ENCODE peak calls at places on chromosomes 11 and 22, in eight cellular contexts. B, Z, T, O, K, M, G and D are unnamed samples.

GRCh38 chr11:61691378-61692156 is 11.4 kb downstream of the DAGLA start:
- DNase-seq in B (no peak), Z (no peak), T (no peak), O (no peak), K (no peak), M (no peak), G (no peak), D (no peak)

GRCh38 chr11:121453589-121454299 is 977 bp upstream of the SORL1-AS1 start:
- DNase-seq in B (no peak), Z (no peak), T (no peak), O (no peak), K (no peak), M (peak), G (no peak), D (no peak)

GRCh38 chr11:59562292-59562691 is 51.0 kb downstream of the OR4D9 start:
- DNase-seq in B (no peak), Z (no peak), T (no peak), O (no peak), K (no peak), M (no peak), G (no peak), D (no peak)

GRCh38 chr11:10326080-10326964 is 21.4 kb downstream of the ADM start:
- DNase-seq in B (no peak), Z (no peak), T (no peak), O (peak), K (no peak), M (peak), G (peak), D (no peak)

GRCh38 chr22:46471901-46472721 is 65.3 kb downstream of the CELSR1 start:
- DNase-seq in B (no peak), Z (peak), T (no peak), O (no peak), K (no peak), M (no peak), G (peak), D (no peak)

GRCh38 chr11:69094111-69094914 is 45.6 kb downstream of the TPCN2 start:
- DNase-seq in B (no peak), Z (no peak), T (no peak), O (no peak), K (peak), M (no peak), G (no peak), D (no peak)

GRCh38 chr11:68297052-68297378 is 15.4 kb upstream of the LRP5 start:
- DNase-seq in B (no peak), Z (no peak), T (no peak), O (no peak), K (no peak), M (no peak), G (no peak), D (no peak)

GRCh38 chr11:34344410-34345011 is 13.3 kb downstream of the ABTB2 start:
- DNase-seq in B (no peak), Z (peak), T (no peak), O (no peak), K (no peak), M (no peak), G (no peak), D (no peak)

GRCh38 chr11:12179019-12179418 is 68.6 kb downstream of the MICAL2 start:
- DNase-seq in B (no peak), Z (no peak), T (no peak), O (no peak), K (no peak), M (no peak), G (no peak), D (no peak)
- TF ChIP-seq MAX in B (no peak), Z (peak), T (no peak), O (no peak), K (no peak), M (no peak), G (no peak), D (no peak)

GRCh38 chr11:81255905-81256304 is 1477.8 kb downstream of the FAM181B start:
- DNase-seq in B (no peak), Z (no peak), T (no peak), O (no peak), K (no peak), M (no peak), G (no peak), D (no peak)

GRCh38 chr11:81253226-81253625 is 1480.4 kb downstream of the FAM181B start:
- DNase-seq in B (no peak), Z (no peak), T (no peak), O (no peak), K (no peak), M (no peak), G (no peak), D (no peak)
- TF ChIP-seq MAX in B (no peak), Z (no peak), T (no peak), O (no peak), K (no peak), M (no peak), G (no peak), D (no peak)

GRCh38 chr11:15114501-15115475 is at the start of gene INSC:
- DNase-seq in B (peak), Z (no peak), T (no peak), O (no peak), K (peak), M (no peak), G (no peak), D (no peak)
- TF ChIP-seq MAX in B (no peak), Z (no peak), T (no peak), O (no peak), K (no peak), M (no peak), G (no peak), D (no peak)

GRCh38 chr11:122563761-122564160 is 91.8 kb upstream of the UBASH3B start:
- DNase-seq in B (no peak), Z (no peak), T (no peak), O (no peak), K (no peak), M (no peak), G (no peak), D (no peak)
- TF ChIP-seq MAX in B (no peak), Z (no peak), T (no peak), O (no peak), K (no peak), M (no peak), G (no peak), D (no peak)

GRCh38 chr11:102437026-102437425 is 15.5 kb downstream of the TMEM123 start:
- DNase-seq in B (no peak), Z (no peak), T (no peak), O (no peak), K (no peak), M (no peak), G (no peak), D (no peak)

GRCh38 chr11:102437727-102438126 is 14.8 kb downstream of the TMEM123 start:
- DNase-seq in B (no peak), Z (no peak), T (no peak), O (no peak), K (no peak), M (no peak), G (no peak), D (no peak)

GRCh38 chr11:102435688-102436087 is 16.9 kb downstream of the TMEM123 start:
- DNase-seq in B (no peak), Z (no peak), T (no peak), O (no peak), K (no peak), M (no peak), G (no peak), D (no peak)

GRCh38 chr11:102438311-102439062 is 14.1 kb downstream of the TMEM123 start:
- DNase-seq in B (peak), Z (no peak), T (no peak), O (no peak), K (no peak), M (peak), G (no peak), D (no peak)

GRCh38 chr11:102436546-102436945 is 16.0 kb downstream of the TMEM123 start:
- DNase-seq in B (no peak), Z (no peak), T (no peak), O (no peak), K (no peak), M (no peak), G (no peak), D (no peak)
- TF ChIP-seq MAX in B (no peak), Z (no peak), T (no peak), O (no peak), K (no peak), M (no peak), G (no peak), D (no peak)

GRCh38 chr11:75563978-75564552 is 2.0 kb downstream of the SERPINH1 start:
- DNase-seq in B (peak), Z (no peak), T (no peak), O (peak), K (no peak), M (peak), G (no peak), D (peak)

GRCh38 chr11:75563501-75563977 is 1.5 kb downstream of the SERPINH1 start:
- DNase-seq in B (no peak), Z (no peak), T (no peak), O (peak), K (no peak), M (no peak), G (no peak), D (no peak)

GRCh38 chr11:75562048-75562835 is at the start of gene SERPINH1:
- DNase-seq in B (peak), Z (peak), T (peak), O (peak), K (peak), M (peak), G (peak), D (peak)

GRCh38 chr11:75561426-75562047 is 516 bp upstream of the SERPINH1 start:
- DNase-seq in B (no peak), Z (no peak), T (no peak), O (peak), K (no peak), M (no peak), G (no peak), D (no peak)

GRCh38 chr11:75562836-75563484 is 907 bp downstream of the SERPINH1 start:
- DNase-seq in B (peak), Z (no peak), T (no peak), O (peak), K (peak), M (no peak), G (peak), D (peak)
- TF ChIP-seq MAX in B (no peak), Z (peak), T (no peak), O (no peak), K (peak), M (peak), G (peak), D (no peak)

GRCh38 chr11:12950681-12951080 is 58.4 kb upstream of the RASSF10 start:
- DNase-seq in B (no peak), Z (no peak), T (no peak), O (no peak), K (no peak), M (no peak), G (no peak), D (no peak)
- TF ChIP-seq MAX in B (no peak), Z (no peak), T (no peak), O (no peak), K (no peak), M (no peak), G (no peak), D (no peak)